ENCODE peak calls at places on chromosome 15, in six cellular contexts. One of them, this sample, is unnamed.

GRCh38 chr15:40968290-40969085 is 15.2 kb downstream of the CHAC1 start:
- DNase-seq in M059J: no peak
- DNase-seq in NCI-H1436 treated with DMSO at 0.1 percent for 48 hours: no peak
- DNase-seq in T-helper 1 cell: no peak
- DNase-seq in amniotic epithelial cell: no peak
- DNase-seq in ELF-1: peak; percentile 90
- DNase-seq in this sample: no peak

GRCh38 chr15:31327674-31328424 is 1.2 kb downstream of the KLF13 start:
- DNase-seq in amniotic epithelial cell: no peak
- DNase-seq in M059J: peak; percentile 30
- DNase-seq in NCI-H1436 treated with DMSO at 0.1 percent for 48 hours: no peak
- DNase-seq in ELF-1: no peak
- DNase-seq in T-helper 1 cell: peak; percentile 86
- DNase-seq in this sample: peak; percentile 10

GRCh38 chr15:60396964-60397771 is 618 bp downstream of the ANXA2 start:
- DNase-seq in T-helper 1 cell: peak; percentile 30
- DNase-seq in ELF-1: peak; percentile 76
- DNase-seq in amniotic epithelial cell: no peak
- DNase-seq in M059J: peak; percentile 83
- DNase-seq in NCI-H1436 treated with DMSO at 0.1 percent for 48 hours: no peak
- DNase-seq in this sample: peak; percentile 84

GRCh38 chr15:72341361-72341760 is 21.4 kb upstream of the CELF6 start:
- DNase-seq in NCI-H1436 treated with DMSO at 0.1 percent for 48 hours: no peak
- DNase-seq in T-helper 1 cell: no peak
- DNase-seq in M059J: peak; percentile 8
- DNase-seq in amniotic epithelial cell: peak; percentile 16
- DNase-seq in ELF-1: peak; percentile 83
- DNase-seq in this sample: peak; percentile 15

GRCh38 chr15:59867436-59867835 is 136.7 kb upstream of the FOXB1 start:
- DNase-seq in amniotic epithelial cell: no peak
- DNase-seq in M059J: no peak
- DNase-seq in ELF-1: no peak
- DNase-seq in T-helper 1 cell: no peak
- DNase-seq in NCI-H1436 treated with DMSO at 0.1 percent for 48 hours: no peak
- DNase-seq in this sample: no peak

GRCh38 chr15:41585140-41586047 is 26.4 kb downstream of the TYRO3 start:
- DNase-seq in NCI-H1436 treated with DMSO at 0.1 percent for 48 hours: no peak
- DNase-seq in M059J: peak; percentile 70
- DNase-seq in T-helper 1 cell: no peak
- DNase-seq in ELF-1: peak; percentile 85
- DNase-seq in amniotic epithelial cell: peak; percentile 54
- DNase-seq in this sample: no peak

GRCh38 chr15:66789029-66790025 is 87.3 kb downstream of the SMAD6 start:
- DNase-seq in amniotic epithelial cell: peak; percentile 72
- DNase-seq in M059J: peak; percentile 60
- DNase-seq in T-helper 1 cell: no peak
- DNase-seq in NCI-H1436 treated with DMSO at 0.1 percent for 48 hours: no peak
- DNase-seq in ELF-1: no peak
- DNase-seq in this sample: no peak

GRCh38 chr15:85581495-85581894 is 201.1 kb downstream of the AKAP13 start:
- DNase-seq in amniotic epithelial cell: no peak
- DNase-seq in NCI-H1436 treated with DMSO at 0.1 percent for 48 hours: no peak
- DNase-seq in M059J: no peak
- DNase-seq in ELF-1: no peak
- DNase-seq in T-helper 1 cell: peak; percentile 24
- DNase-seq in this sample: no peak

GRCh38 chr15:34353627-34354026 is 10.5 kb downstream of the NUTM1 start:
- DNase-seq in NCI-H1436 treated with DMSO at 0.1 percent for 48 hours: no peak
- DNase-seq in T-helper 1 cell: no peak
- DNase-seq in amniotic epithelial cell: no peak
- DNase-seq in ELF-1: peak; percentile 26
- DNase-seq in M059J: no peak
- DNase-seq in this sample: no peak

GRCh38 chr15:83739629-83740028 is 85.7 kb downstream of the ADAMTSL3 start:
- DNase-seq in T-helper 1 cell: no peak
- DNase-seq in M059J: no peak
- DNase-seq in amniotic epithelial cell: no peak
- DNase-seq in ELF-1: no peak
- DNase-seq in NCI-H1436 treated with DMSO at 0.1 percent for 48 hours: no peak
- DNase-seq in this sample: no peak

GRCh38 chr15:26628879-26629529 is 143.9 kb downstream of the GABRB3 start:
- DNase-seq in ELF-1: peak; percentile 91
- DNase-seq in M059J: no peak
- DNase-seq in T-helper 1 cell: no peak
- DNase-seq in NCI-H1436 treated with DMSO at 0.1 percent for 48 hours: peak; percentile 57
- DNase-seq in amniotic epithelial cell: peak; percentile 48
- DNase-seq in this sample: no peak

GRCh38 chr15:31483053-31483923 is 156.7 kb downstream of the KLF13 start:
- DNase-seq in NCI-H1436 treated with DMSO at 0.1 percent for 48 hours: no peak
- DNase-seq in amniotic epithelial cell: peak; percentile 15
- DNase-seq in M059J: no peak
- DNase-seq in ELF-1: no peak
- DNase-seq in T-helper 1 cell: peak; percentile 50
- DNase-seq in this sample: no peak

GRCh38 chr15:75721923-75722870 is 9.5 kb upstream of the CSPG4 start:
- DNase-seq in ELF-1: no peak
- DNase-seq in M059J: no peak
- DNase-seq in amniotic epithelial cell: no peak
- DNase-seq in NCI-H1436 treated with DMSO at 0.1 percent for 48 hours: no peak
- DNase-seq in T-helper 1 cell: no peak
- DNase-seq in this sample: no peak

GRCh38 chr15:43360821-43361220 is 10.0 kb downstream of the ZSCAN29 start:
- DNase-seq in T-helper 1 cell: no peak
- DNase-seq in NCI-H1436 treated with DMSO at 0.1 percent for 48 hours: no peak
- DNase-seq in ELF-1: no peak
- DNase-seq in amniotic epithelial cell: no peak
- DNase-seq in M059J: no peak
- DNase-seq in this sample: no peak